ENCODE peak calls at places on chromosomes 5 and 9, in five cellular contexts. One of them, this sample, is unnamed. For H3K36me3 and H3K27me3, the result is how much of the 10 kb centered on the place peaks cover.

GRCh38 chr9:116671605-116672004 is 15.5 kb upstream of the TRIM32 start:
- DNase-seq in heart right ventricle: no peak
- DNase-seq in body of pancreas: no peak
- DNase-seq in effector memory CD4-positive, alpha-beta T cell: no peak
- DNase-seq in cardiac muscle cell: no peak
- DNase-seq in this sample: no peak

GRCh38 chr9:21017092-21017491 is 14.3 kb downstream of the HACD4 start:
- DNase-seq in heart right ventricle: no peak
- DNase-seq in body of pancreas: no peak
- DNase-seq in effector memory CD4-positive, alpha-beta T cell: no peak
- DNase-seq in cardiac muscle cell: peak
- DNase-seq in this sample: no peak

GRCh38 chr5:28448791-28449190 is 1410.4 kb upstream of the CDH9 start:
- DNase-seq in heart right ventricle: no peak
- DNase-seq in body of pancreas: no peak
- DNase-seq in effector memory CD4-positive, alpha-beta T cell: no peak
- DNase-seq in cardiac muscle cell: no peak
- DNase-seq in this sample: no peak

GRCh38 chr5:173623296-173623771 is 6.9 kb upstream of the BOD1 start:
- DNase-seq in heart right ventricle: no peak
- DNase-seq in body of pancreas: no peak
- DNase-seq in effector memory CD4-positive, alpha-beta T cell: no peak
- DNase-seq in cardiac muscle cell: no peak
- DNase-seq in this sample: no peak

GRCh38 chr9:132238992-132239391 is 77.1 kb downstream of the NTNG2 start:
- DNase-seq in heart right ventricle: no peak
- DNase-seq in body of pancreas: no peak
- DNase-seq in effector memory CD4-positive, alpha-beta T cell: no peak
- DNase-seq in cardiac muscle cell: no peak
- DNase-seq in this sample: no peak

GRCh38 chr9:134671341-134672113 is 29.9 kb downstream of the COL5A1 start:
- DNase-seq in heart right ventricle: no peak
- DNase-seq in body of pancreas: no peak
- DNase-seq in effector memory CD4-positive, alpha-beta T cell: no peak
- DNase-seq in cardiac muscle cell: no peak
- DNase-seq in this sample: no peak

GRCh38 chr9:29078063-29078660 is 1504.9 kb upstream of the C9orf72 start:
- DNase-seq in heart right ventricle: no peak
- DNase-seq in body of pancreas: no peak
- DNase-seq in effector memory CD4-positive, alpha-beta T cell: no peak
- DNase-seq in cardiac muscle cell: peak
- DNase-seq in this sample: no peak

GRCh38 chr9:129481824-129482511 is 138.9 kb downstream of the C9orf50 start:
- DNase-seq in heart right ventricle: peak
- DNase-seq in body of pancreas: peak
- DNase-seq in effector memory CD4-positive, alpha-beta T cell: no peak
- DNase-seq in cardiac muscle cell: peak
- DNase-seq in this sample: no peak

GRCh38 chr5:137186759-137187461 is 312.2 kb downstream of the SPOCK1 start:
- DNase-seq in heart right ventricle: no peak
- DNase-seq in body of pancreas: no peak
- DNase-seq in effector memory CD4-positive, alpha-beta T cell: no peak
- DNase-seq in cardiac muscle cell: peak
- DNase-seq in this sample: no peak

GRCh38 chr5:179870403-179870903 is 11.8 kb upstream of the MRNIP start:
- DNase-seq in heart right ventricle: peak
- DNase-seq in body of pancreas: peak
- DNase-seq in effector memory CD4-positive, alpha-beta T cell: no peak
- DNase-seq in cardiac muscle cell: peak
- DNase-seq in this sample: no peak

GRCh38 chr9:69198526-69199250 is 24.6 kb downstream of the TJP2 start:
- DNase-seq in heart right ventricle: no peak
- DNase-seq in body of pancreas: no peak
- DNase-seq in effector memory CD4-positive, alpha-beta T cell: no peak
- DNase-seq in cardiac muscle cell: no peak
- DNase-seq in this sample: no peak

GRCh38 chr5:135864503-135865443 is 30.3 kb downstream of the SLC25A48 start:
- DNase-seq in heart right ventricle: no peak
- DNase-seq in body of pancreas: no peak
- DNase-seq in effector memory CD4-positive, alpha-beta T cell: no peak
- DNase-seq in cardiac muscle cell: no peak
- DNase-seq in this sample: no peak

GRCh38 chr5:150542933-150543445 is 35.1 kb downstream of the NDST1 start:
- DNase-seq in heart right ventricle: no peak
- DNase-seq in body of pancreas: no peak
- DNase-seq in effector memory CD4-positive, alpha-beta T cell: no peak
- DNase-seq in cardiac muscle cell: no peak
- DNase-seq in this sample: no peak

GRCh38 chr5:43042176-43042625 is 2.1 kb upstream of the ANXA2R start:
- DNase-seq in heart right ventricle: peak
- DNase-seq in body of pancreas: peak
- DNase-seq in effector memory CD4-positive, alpha-beta T cell: peak
- DNase-seq in cardiac muscle cell: peak
- DNase-seq in this sample: peak

GRCh38 chr5:87243161-87243877 is 24.4 kb upstream of the RASA1 start:
- DNase-seq in heart right ventricle: no peak
- DNase-seq in body of pancreas: no peak
- DNase-seq in effector memory CD4-positive, alpha-beta T cell: no peak
- DNase-seq in cardiac muscle cell: peak
- DNase-seq in this sample: no peak

GRCh38 chr5:120366047-120366446 is 98.1 kb upstream of the PRR16 start:
- DNase-seq in heart right ventricle: no peak
- DNase-seq in body of pancreas: no peak
- DNase-seq in effector memory CD4-positive, alpha-beta T cell: no peak
- DNase-seq in cardiac muscle cell: peak
- DNase-seq in this sample: no peak

GRCh38 chr5:179874536-179875292 is 16.1 kb upstream of the MRNIP start:
- DNase-seq in heart right ventricle: no peak
- DNase-seq in body of pancreas: no peak
- DNase-seq in effector memory CD4-positive, alpha-beta T cell: no peak
- DNase-seq in cardiac muscle cell: no peak
- DNase-seq in this sample: no peak

GRCh38 chr5:103562084-103562452 is 521 bp downstream of the NUDT12 start:
- DNase-seq in heart right ventricle: no peak
- DNase-seq in body of pancreas: peak
- DNase-seq in effector memory CD4-positive, alpha-beta T cell: no peak
- DNase-seq in cardiac muscle cell: no peak
- DNase-seq in this sample: no peak

GRCh38 chr9:72365525-72366256 is 683 bp upstream of the ZFAND5 start:
- DNase-seq in heart right ventricle: peak
- DNase-seq in body of pancreas: peak
- DNase-seq in effector memory CD4-positive, alpha-beta T cell: peak
- DNase-seq in cardiac muscle cell: peak
- DNase-seq in this sample: peak

GRCh38 chr9:37209431-37210386 is 89.3 kb downstream of the ZCCHC7 start:
- DNase-seq in heart right ventricle: no peak
- DNase-seq in body of pancreas: no peak
- DNase-seq in effector memory CD4-positive, alpha-beta T cell: no peak
- DNase-seq in cardiac muscle cell: no peak
- DNase-seq in this sample: peak
- H3K36me3 ChIP-seq in heart right ventricle: under half
- H3K36me3 ChIP-seq in body of pancreas: under half
- H3K36me3 ChIP-seq in effector memory CD4-positive, alpha-beta T cell: under half
- H3K36me3 ChIP-seq in cardiac muscle cell: under half
- H3K36me3 ChIP-seq in this sample: under half

DNA sequence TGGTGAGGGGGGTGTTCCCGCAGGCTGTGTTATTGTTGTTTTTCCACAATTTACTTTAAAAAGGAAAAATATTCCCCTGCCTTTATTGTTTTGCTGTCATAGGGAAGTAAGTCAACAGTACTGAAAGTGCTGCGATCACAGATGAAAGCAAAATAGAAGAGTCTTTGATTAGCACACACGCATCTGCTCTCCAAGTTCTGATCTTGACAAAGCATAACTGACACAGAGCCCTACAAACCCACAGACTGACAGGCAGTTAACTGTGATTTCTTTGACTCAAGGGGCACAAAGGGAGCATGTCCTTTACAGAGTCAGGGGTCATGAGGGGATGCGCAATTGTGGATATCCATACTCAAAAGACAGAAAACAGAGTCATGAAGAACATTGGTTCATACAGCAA is 123.7 kb downstream of the SNCAIP start:
- DNase-seq in heart right ventricle: no peak
- DNase-seq in body of pancreas: no peak
- DNase-seq in effector memory CD4-positive, alpha-beta T cell: no peak
- DNase-seq in cardiac muscle cell: no peak
- DNase-seq in this sample: no peak
- H3K27me3 ChIP-seq in heart right ventricle: under half
- H3K27me3 ChIP-seq in body of pancreas: under half
- H3K27me3 ChIP-seq in effector memory CD4-positive, alpha-beta T cell: under half
- H3K27me3 ChIP-seq in cardiac muscle cell: under half
- H3K27me3 ChIP-seq in this sample: under half

GRCh38 chr9:89345476-89345875 is 27.2 kb downstream of the SECISBP2 start:
- DNase-seq in heart right ventricle: no peak
- DNase-seq in body of pancreas: no peak
- DNase-seq in effector memory CD4-positive, alpha-beta T cell: no peak
- DNase-seq in cardiac muscle cell: no peak
- DNase-seq in this sample: no peak
- H3K36me3 ChIP-seq in heart right ventricle: half or more
- H3K36me3 ChIP-seq in body of pancreas: under half
- H3K36me3 ChIP-seq in effector memory CD4-positive, alpha-beta T cell: half or more
- H3K36me3 ChIP-seq in cardiac muscle cell: under half
- H3K36me3 ChIP-seq in this sample: under half

GRCh38 chr5:1203311-1203967 is 2.0 kb downstream of the SLC6A19 start:
- DNase-seq in heart right ventricle: no peak
- DNase-seq in body of pancreas: no peak
- DNase-seq in effector memory CD4-positive, alpha-beta T cell: no peak
- DNase-seq in cardiac muscle cell: no peak
- DNase-seq in this sample: no peak
- H3K27me3 ChIP-seq in heart right ventricle: half or more
- H3K27me3 ChIP-seq in body of pancreas: under half
- H3K27me3 ChIP-seq in effector memory CD4-positive, alpha-beta T cell: under half
- H3K27me3 ChIP-seq in cardiac muscle cell: under half
- H3K27me3 ChIP-seq in this sample: under half

GRCh38 chr9:136455043-136456002 is 15.7 kb upstream of the INPP5E start:
- DNase-seq in heart right ventricle: no peak
- DNase-seq in body of pancreas: no peak
- DNase-seq in effector memory CD4-positive, alpha-beta T cell: no peak
- DNase-seq in cardiac muscle cell: no peak
- DNase-seq in this sample: no peak

GRCh38 chr9:136453326-136453725 is 13.7 kb upstream of the INPP5E start:
- DNase-seq in heart right ventricle: no peak
- DNase-seq in body of pancreas: no peak
- DNase-seq in effector memory CD4-positive, alpha-beta T cell: no peak
- DNase-seq in cardiac muscle cell: no peak
- DNase-seq in this sample: no peak

GRCh38 chr9:136457326-136457725 is 17.7 kb upstream of the INPP5E start:
- DNase-seq in heart right ventricle: no peak
- DNase-seq in body of pancreas: no peak
- DNase-seq in effector memory CD4-positive, alpha-beta T cell: no peak
- DNase-seq in cardiac muscle cell: no peak
- DNase-seq in this sample: no peak

GRCh38 chr9:136454026-136454796 is 14.6 kb upstream of the INPP5E start:
- DNase-seq in heart right ventricle: no peak
- DNase-seq in body of pancreas: no peak
- DNase-seq in effector memory CD4-positive, alpha-beta T cell: no peak
- DNase-seq in cardiac muscle cell: no peak
- DNase-seq in this sample: no peak

DNA sequence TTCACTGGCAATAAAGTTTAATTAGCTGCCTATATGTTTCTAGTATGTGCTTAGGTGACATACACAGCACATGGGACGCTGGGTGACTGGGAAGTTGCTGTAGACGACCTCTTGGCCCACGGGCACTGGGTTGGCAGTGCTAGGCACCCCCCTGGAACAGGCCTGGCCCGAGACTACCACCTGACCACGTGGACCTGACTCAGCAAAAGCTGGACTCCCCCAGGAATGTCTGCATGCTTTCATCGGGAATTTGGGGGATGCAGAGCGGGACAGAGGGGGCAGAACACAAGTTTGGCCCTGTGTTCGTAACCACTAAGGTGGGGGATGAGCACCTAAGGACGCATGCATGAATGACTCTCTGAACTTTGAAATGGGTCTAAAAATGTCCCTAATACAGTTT is 16.6 kb upstream of the INPP5E start:
- DNase-seq in heart right ventricle: no peak
- DNase-seq in body of pancreas: no peak
- DNase-seq in effector memory CD4-positive, alpha-beta T cell: no peak
- DNase-seq in cardiac muscle cell: no peak
- DNase-seq in this sample: no peak
- H3K36me3 ChIP-seq in heart right ventricle: half or more
- H3K36me3 ChIP-seq in body of pancreas: half or more
- H3K36me3 ChIP-seq in effector memory CD4-positive, alpha-beta T cell: half or more
- H3K36me3 ChIP-seq in cardiac muscle cell: half or more
- H3K36me3 ChIP-seq in this sample: under half

DNA sequence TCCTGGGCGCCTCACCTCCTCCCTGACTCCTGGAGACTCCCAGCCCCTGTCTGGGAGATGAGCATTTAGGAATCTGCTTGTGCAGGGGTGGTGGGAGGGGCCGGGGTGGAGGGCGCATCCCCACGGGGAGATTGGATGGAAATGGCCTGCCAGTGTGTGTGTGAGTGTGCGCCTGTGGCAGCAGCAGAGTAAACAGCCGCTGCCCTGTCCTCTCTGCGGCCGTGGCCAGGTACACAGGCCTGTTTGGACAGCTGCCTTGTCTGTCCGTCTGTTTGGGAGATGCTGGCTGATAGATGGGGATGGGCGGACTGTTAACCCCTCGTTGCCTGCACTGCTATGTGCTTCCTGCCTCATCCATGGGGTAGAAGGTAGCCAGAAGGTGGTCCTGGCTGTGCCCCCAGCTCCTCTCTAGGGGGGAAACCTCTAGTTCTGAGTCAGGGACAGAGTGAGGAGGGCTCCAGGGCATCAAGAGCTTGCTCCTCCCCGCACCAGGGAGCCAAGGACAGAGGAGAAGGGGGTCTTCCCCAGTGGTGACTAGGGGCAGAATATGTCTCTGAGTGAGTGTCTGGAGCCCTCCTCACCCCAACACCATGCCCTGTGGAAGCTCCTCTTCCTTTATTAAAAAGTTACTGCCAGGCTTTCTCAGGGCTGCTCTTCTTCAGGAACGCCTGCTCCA is 60.1 kb downstream of the LMX1B start:
- DNase-seq in heart right ventricle: no peak
- DNase-seq in body of pancreas: no peak
- DNase-seq in effector memory CD4-positive, alpha-beta T cell: no peak
- DNase-seq in cardiac muscle cell: no peak
- DNase-seq in this sample: no peak
- H3K27me3 ChIP-seq in heart right ventricle: half or more
- H3K27me3 ChIP-seq in body of pancreas: under half
- H3K27me3 ChIP-seq in effector memory CD4-positive, alpha-beta T cell: under half
- H3K27me3 ChIP-seq in cardiac muscle cell: half or more
- H3K27me3 ChIP-seq in this sample: under half

GRCh38 chr5:57209316-57210040 is 35.6 kb downstream of the GPBP1 start:
- DNase-seq in heart right ventricle: no peak
- DNase-seq in body of pancreas: no peak
- DNase-seq in effector memory CD4-positive, alpha-beta T cell: no peak
- DNase-seq in cardiac muscle cell: no peak
- DNase-seq in this sample: no peak

GRCh38 chr5:57207681-57208080 is 33.8 kb downstream of the GPBP1 start:
- DNase-seq in heart right ventricle: peak
- DNase-seq in body of pancreas: no peak
- DNase-seq in effector memory CD4-positive, alpha-beta T cell: no peak
- DNase-seq in cardiac muscle cell: no peak
- DNase-seq in this sample: no peak

GRCh38 chr5:57211039-57211438 is 37.2 kb downstream of the GPBP1 start:
- DNase-seq in heart right ventricle: no peak
- DNase-seq in body of pancreas: no peak
- DNase-seq in effector memory CD4-positive, alpha-beta T cell: no peak
- DNase-seq in cardiac muscle cell: no peak
- DNase-seq in this sample: no peak

GRCh38 chr5:57207007-57207653 is 33.3 kb downstream of the GPBP1 start:
- DNase-seq in heart right ventricle: no peak
- DNase-seq in body of pancreas: no peak
- DNase-seq in effector memory CD4-positive, alpha-beta T cell: no peak
- DNase-seq in cardiac muscle cell: no peak
- DNase-seq in this sample: no peak

GRCh38 chr5:57210633-57211032 is 36.8 kb downstream of the GPBP1 start:
- DNase-seq in heart right ventricle: no peak
- DNase-seq in body of pancreas: no peak
- DNase-seq in effector memory CD4-positive, alpha-beta T cell: no peak
- DNase-seq in cardiac muscle cell: no peak
- DNase-seq in this sample: no peak
- H3K36me3 ChIP-seq in heart right ventricle: under half
- H3K36me3 ChIP-seq in body of pancreas: under half
- H3K36me3 ChIP-seq in effector memory CD4-positive, alpha-beta T cell: under half
- H3K36me3 ChIP-seq in cardiac muscle cell: under half
- H3K36me3 ChIP-seq in this sample: under half